ENCODE peak calls at places on chromosomes 1 and 21, in six cellular contexts. I, C, V, N, Z and P are unnamed samples.

GRCh38 chr1:232764458-232765231 is 40.6 kb upstream of the MAP10 start:
- DNase-seq in I (no peak), N (no peak), V (no peak), C (no peak), Z (no peak), P (no peak)

GRCh38 chr1:155038602-155039307 is 5.1 kb downstream of the DCST1 start:
- DNase-seq in Z (no peak), N (no peak), V (no peak), C (peak), I (no peak), P (no peak)

GRCh38 chr1:111777301-111777700 is 21.6 kb downstream of the DDX20 start:
- DNase-seq in Z (no peak), C (no peak), V (no peak), I (no peak), N (no peak), P (no peak)

GRCh38 chr1:20312818-20313217 is 22.1 kb downstream of the VWA5B1 start:
- DNase-seq in Z (no peak), I (no peak), V (no peak), C (no peak), N (no peak), P (no peak)

GRCh38 chr1:18784523-18784833 is 75.0 kb downstream of the TAS1R2 start:
- DNase-seq in I (no peak), N (no peak), Z (no peak), V (no peak), C (no peak), P (no peak)

GRCh38 chr21:45386728-45387371 is 18.1 kb upstream of the COL18A1 start:
- DNase-seq in C (peak), I (no peak), V (no peak), N (peak), Z (no peak), P (no peak)

GRCh38 chr1:54569339-54569738 is 21.3 kb downstream of the ACOT11 start:
- DNase-seq in V (no peak), N (no peak), I (no peak), C (no peak), Z (no peak), P (no peak)

GRCh38 chr1:198234511-198235251 is 77.9 kb downstream of the NEK7 start:
- DNase-seq in V (no peak), Z (no peak), C (no peak), N (no peak), I (no peak), P (no peak)

GRCh38 chr1:91022518-91022929 is 689 bp upstream of the ZNF644 start:
- DNase-seq in I (no peak), C (no peak), Z (no peak), N (no peak), V (no peak), P (no peak)

GRCh38 chr1:159798893-159799292 is 3.3 kb upstream of the FCRL6 start:
- DNase-seq in V (peak), C (peak), I (no peak), N (no peak), Z (peak), P (peak)

GRCh38 chr1:220690140-220691038 is at the start of gene C1orf115:
- DNase-seq in C (no peak), Z (peak), I (peak), N (peak), V (peak), P (peak)

GRCh38 chr1:218369688-218370511 is 24.8 kb downstream of the TGFB2 start:
- DNase-seq in Z (no peak), I (no peak), C (no peak), V (no peak), N (no peak), P (no peak)

GRCh38 chr1:57633055-57633454 is 209.2 kb upstream of the DAB1 start:
- DNase-seq in I (no peak), Z (no peak), V (no peak), N (no peak), C (no peak), P (peak)

GRCh38 chr1:180286417-180286816 is 56.4 kb downstream of the LHX4 start:
- DNase-seq in N (no peak), Z (no peak), C (no peak), V (no peak), I (no peak), P (no peak)

GRCh38 chr21:36928960-36929359 is 37.5 kb downstream of the HLCS start:
- DNase-seq in C (no peak), N (no peak), Z (no peak), V (no peak), I (no peak), P (no peak)

GRCh38 chr1:25519624-25520023 is 23.8 kb upstream of the LDLRAP1 start:
- DNase-seq in I (no peak), Z (no peak), N (no peak), V (no peak), C (peak), P (no peak)

GRCh38 chr21:45289134-45289533 is 1.4 kb upstream of the POFUT2 start:
- DNase-seq in Z (no peak), I (no peak), N (no peak), V (no peak), C (no peak), P (no peak)

GRCh38 chr21:16590658-16591057 is 860.9 kb downstream of the USP25 start:
- DNase-seq in C (no peak), N (no peak), Z (no peak), I (no peak), V (no peak), P (no peak)

GRCh38 chr1:243470492-243470891 is 214.7 kb downstream of the SDCCAG8 start:
- DNase-seq in N (no peak), I (no peak), V (no peak), Z (no peak), C (no peak), P (peak)

GRCh38 chr1:21655748-21656147 is 13.4 kb downstream of the RAP1GAP start:
- DNase-seq in C (no peak), I (no peak), N (no peak), Z (peak), V (no peak), P (peak)

GRCh38 chr1:161038523-161039153 is at the start of gene TSTD1:
- DNase-seq in C (no peak), V (peak), N (peak), I (peak), Z (no peak), P (peak)

GRCh38 chr1:56526571-56527174 is 52.7 kb downstream of the PLPP3 start:
- DNase-seq in C (peak), V (no peak), N (no peak), Z (no peak), I (no peak), P (no peak)

GRCh38 chr1:55639526-55639925 is 424.4 kb upstream of the USP24 start:
- DNase-seq in I (no peak), Z (no peak), V (no peak), C (no peak), N (no peak), P (no peak)

GRCh38 chr1:116721608-116722007 is 32.6 kb upstream of the CD2 start:
- DNase-seq in Z (no peak), I (no peak), C (no peak), N (no peak), V (no peak), P (no peak)

GRCh38 chr1:151047591-151047924 is at the start of gene C1orf56:
- DNase-seq in I (no peak), N (peak), Z (peak), C (no peak), V (peak), P (peak)

GRCh38 chr1:71861022-71861421 is 421.3 kb downstream of the NEGR1 start:
- DNase-seq in N (no peak), C (peak), Z (no peak), I (no peak), V (no peak), P (no peak)

GRCh38 chr1:96559707-96560588 is 161.6 kb upstream of the PTBP2 start:
- DNase-seq in I (no peak), Z (no peak), V (no peak), C (peak), N (no peak), P (no peak)

GRCh38 chr1:235642943-235643371 is 6.6 kb downstream of the GNG4 start:
- DNase-seq in N (no peak), C (no peak), Z (no peak), I (no peak), V (no peak), P (peak)

GRCh38 chr1:56911098-56911497 is 54.7 kb downstream of the C8B start:
- DNase-seq in N (no peak), Z (no peak), V (no peak), I (no peak), C (peak), P (no peak)

GRCh38 chr1:84387480-84388163 is 10.7 kb upstream of the DNASE2B start:
- DNase-seq in V (no peak), I (no peak), C (no peak), Z (peak), N (no peak), P (peak)

GRCh38 chr1:203390298-203390697 is 39.4 kb upstream of the FMOD start:
- DNase-seq in Z (no peak), C (peak), V (no peak), N (no peak), I (no peak), P (no peak)

GRCh38 chr1:183877321-183877720 is 72.4 kb downstream of the RGL1 start:
- DNase-seq in V (no peak), N (peak), Z (no peak), I (no peak), C (no peak), P (no peak)